ENCODE peak calls at places on chromosome 9, in four cellular contexts. One of them, this sample, is unnamed.

GRCh38 chr9:116234091-116234490 is 80.5 kb downstream of the PAPPA start:
- DNase-seq in astrocyte of the cerebellum: peak; percentile 68
- DNase-seq in NB4: no peak
- DNase-seq in lung: no peak
- DNase-seq in this sample: peak; percentile 77

GRCh38 chr9:13688990-13689600 is 409.6 kb upstream of the MPDZ start:
- DNase-seq in astrocyte of the cerebellum: peak; percentile 9
- DNase-seq in NB4: no peak
- DNase-seq in lung: no peak
- DNase-seq in this sample: peak; percentile 15

GRCh38 chr9:21316860-21317259 is 11.7 kb upstream of the IFNA5 start:
- DNase-seq in astrocyte of the cerebellum: no peak
- DNase-seq in NB4: peak; percentile 39
- DNase-seq in lung: no peak
- DNase-seq in this sample: no peak

GRCh38 chr9:116484483-116484776 is 202.7 kb upstream of the TRIM32 start:
- DNase-seq in astrocyte of the cerebellum: no peak
- DNase-seq in NB4: no peak
- DNase-seq in lung: no peak
- DNase-seq in this sample: no peak

GRCh38 chr9:12817702-12818101 is 42.9 kb downstream of the LURAP1L start:
- DNase-seq in astrocyte of the cerebellum: no peak
- DNase-seq in NB4: no peak
- DNase-seq in lung: peak; percentile 59
- DNase-seq in this sample: peak; percentile 98

GRCh38 chr9:112489876-112490661 is 3.4 kb downstream of the KIAA1958 start:
- DNase-seq in astrocyte of the cerebellum: peak; percentile 16
- DNase-seq in NB4: no peak
- DNase-seq in lung: no peak
- DNase-seq in this sample: no peak

GRCh38 chr9:137426018-137426681 is 3.0 kb downstream of the NOXA1 start:
- DNase-seq in astrocyte of the cerebellum: no peak
- DNase-seq in NB4: no peak
- DNase-seq in lung: no peak
- DNase-seq in this sample: no peak

GRCh38 chr9:113548221-113549041 is 84.9 kb downstream of the RGS3 start:
- DNase-seq in astrocyte of the cerebellum: no peak
- DNase-seq in NB4: peak; percentile 42
- DNase-seq in lung: peak; percentile 54
- DNase-seq in this sample: no peak

GRCh38 chr9:36021968-36022367 is 14.7 kb upstream of the RECK start:
- DNase-seq in astrocyte of the cerebellum: no peak
- DNase-seq in NB4: no peak
- DNase-seq in lung: no peak
- DNase-seq in this sample: no peak

GRCh38 chr9:89954229-89954628 is 349.4 kb downstream of the GADD45G start:
- DNase-seq in astrocyte of the cerebellum: no peak
- DNase-seq in NB4: no peak
- DNase-seq in lung: no peak
- DNase-seq in this sample: no peak

GRCh38 chr9:101446732-101447131 is 11.2 kb upstream of the ALDOB start:
- DNase-seq in astrocyte of the cerebellum: no peak
- DNase-seq in NB4: no peak
- DNase-seq in lung: no peak
- DNase-seq in this sample: no peak

GRCh38 chr9:92342825-92343488 is 17.2 kb downstream of the CENPP start:
- DNase-seq in astrocyte of the cerebellum: no peak
- DNase-seq in NB4: no peak
- DNase-seq in lung: no peak
- DNase-seq in this sample: no peak

GRCh38 chr9:69996947-69997346 is 46.7 kb upstream of the MAMDC2 start:
- DNase-seq in astrocyte of the cerebellum: no peak
- DNase-seq in NB4: no peak
- DNase-seq in lung: peak; percentile 58
- DNase-seq in this sample: no peak

GRCh38 chr9:137088121-137088520 is 1.3 kb downstream of the MAN1B1 start:
- DNase-seq in astrocyte of the cerebellum: no peak
- DNase-seq in NB4: no peak
- DNase-seq in lung: no peak
- DNase-seq in this sample: no peak

GRCh38 chr9:18235181-18235908 is 238.6 kb upstream of the ADAMTSL1 start:
- DNase-seq in astrocyte of the cerebellum: no peak
- DNase-seq in NB4: no peak
- DNase-seq in lung: no peak
- DNase-seq in this sample: no peak

GRCh38 chr9:137310190-137311052 is 8.3 kb upstream of the NRARP start:
- DNase-seq in astrocyte of the cerebellum: no peak
- DNase-seq in NB4: no peak
- DNase-seq in lung: no peak
- DNase-seq in this sample: no peak

GRCh38 chr9:128809036-128809599 is 9.2 kb upstream of the ENDOG start:
- DNase-seq in astrocyte of the cerebellum: no peak
- DNase-seq in NB4: no peak
- DNase-seq in lung: no peak
- DNase-seq in this sample: no peak

GRCh38 chr9:34825780-34826179 is 115.8 kb upstream of the CCL21 start:
- DNase-seq in astrocyte of the cerebellum: no peak
- DNase-seq in NB4: no peak
- DNase-seq in lung: no peak
- DNase-seq in this sample: no peak

GRCh38 chr9:124259273-124260078 is 1.7 kb downstream of the NEK6 start:
- DNase-seq in astrocyte of the cerebellum: peak; percentile 75
- DNase-seq in NB4: peak; percentile 59
- DNase-seq in lung: peak; percentile 89
- DNase-seq in this sample: peak; percentile 43

GRCh38 chr9:20941177-20941690 is 90.2 kb downstream of the HACD4 start:
- DNase-seq in astrocyte of the cerebellum: peak; percentile 63
- DNase-seq in NB4: peak; percentile 85
- DNase-seq in lung: peak; percentile 32
- DNase-seq in this sample: peak; percentile 36

GRCh38 chr9:116094846-116095245 is 58.7 kb upstream of the PAPPA start:
- DNase-seq in astrocyte of the cerebellum: no peak
- DNase-seq in NB4: no peak
- DNase-seq in lung: no peak
- DNase-seq in this sample: no peak

GRCh38 chr9:27117489-27118135 is 8.6 kb downstream of the TEK start:
- DNase-seq in astrocyte of the cerebellum: no peak
- DNase-seq in NB4: no peak
- DNase-seq in lung: peak; percentile 64
- DNase-seq in this sample: no peak

GRCh38 chr9:69888876-69889585 is 68.4 kb downstream of the CFAP95 start:
- DNase-seq in astrocyte of the cerebellum: no peak
- DNase-seq in NB4: no peak
- DNase-seq in lung: no peak
- DNase-seq in this sample: no peak

GRCh38 chr9:97779608-97780007 is 73.4 kb upstream of the FOXE1 start:
- DNase-seq in astrocyte of the cerebellum: no peak
- DNase-seq in NB4: no peak
- DNase-seq in lung: no peak
- DNase-seq in this sample: no peak

GRCh38 chr9:137764171-137764671 is 113.4 kb upstream of the CACNA1B start:
- DNase-seq in astrocyte of the cerebellum: no peak
- DNase-seq in NB4: no peak
- DNase-seq in lung: no peak
- DNase-seq in this sample: no peak

DNA sequence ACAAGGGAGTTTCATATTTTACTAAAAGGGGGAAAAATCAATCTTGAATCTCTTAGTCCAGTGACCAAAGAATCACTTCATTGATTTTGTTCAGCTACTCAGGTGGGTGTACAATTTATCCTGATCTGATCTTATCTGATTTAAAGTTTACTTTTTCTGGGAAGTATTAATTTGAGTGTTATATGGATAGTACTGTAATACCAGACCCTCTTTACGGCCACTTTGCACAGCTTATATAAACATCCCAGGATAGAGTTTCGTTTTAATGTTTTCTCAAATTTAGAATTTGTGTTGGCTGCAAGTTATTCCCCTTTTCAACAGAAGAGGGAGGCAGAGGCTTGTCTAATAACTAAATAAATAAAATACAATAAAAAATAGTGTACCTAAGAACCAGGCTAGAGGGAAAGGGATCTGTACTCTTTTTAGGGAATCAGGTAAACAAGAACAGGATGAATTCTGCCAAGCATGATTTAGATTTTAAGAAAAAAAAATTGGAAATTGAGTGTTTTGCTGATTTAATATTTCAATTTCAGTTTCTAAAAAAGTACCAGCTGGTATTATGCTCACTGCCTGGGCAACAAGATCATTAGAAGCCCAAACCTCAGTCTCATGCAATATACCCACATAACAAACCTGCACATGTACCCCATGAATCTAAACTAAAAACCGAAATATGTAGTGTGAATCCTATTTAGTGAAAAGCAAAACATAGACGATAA is 69.2 kb downstream of the PSAT1 start:
- DNase-seq in astrocyte of the cerebellum: peak; percentile 9
- DNase-seq in NB4: no peak
- DNase-seq in lung: no peak
- DNase-seq in this sample: no peak
- TF ChIP-seq CTCF in astrocyte of the cerebellum: peak; percentile 64
- TF ChIP-seq CTCF in NB4: peak; percentile 24
- TF ChIP-seq CTCF in lung: no peak
- TF ChIP-seq CTCF in this sample: peak; percentile 70

GRCh38 chr9:121650220-121651013 is 1.0 kb upstream of the DAB2IP start:
- DNase-seq in astrocyte of the cerebellum: no peak
- DNase-seq in NB4: peak; percentile 84
- DNase-seq in lung: peak; percentile 42
- DNase-seq in this sample: no peak
- H3K4me3 ChIP-seq in astrocyte of the cerebellum: no peak overlapping the region
- H3K4me3 ChIP-seq in NB4: no peak overlapping the region
- H3K4me3 ChIP-seq in lung: no peak overlapping the region
- H3K4me3 ChIP-seq in this sample: no peak overlapping the region

GRCh38 chr9:4070266-4070665 is 229.6 kb downstream of the GLIS3 start:
- DNase-seq in astrocyte of the cerebellum: no peak
- DNase-seq in NB4: peak; percentile 29
- DNase-seq in lung: no peak
- DNase-seq in this sample: no peak

GRCh38 chr9:4068914-4069313 is 231.0 kb downstream of the GLIS3 start:
- DNase-seq in astrocyte of the cerebellum: no peak
- DNase-seq in NB4: no peak
- DNase-seq in lung: no peak
- DNase-seq in this sample: no peak

GRCh38 chr9:4077499-4078102 is 222.3 kb downstream of the GLIS3 start:
- DNase-seq in astrocyte of the cerebellum: peak; percentile 39
- DNase-seq in NB4: peak; percentile 82
- DNase-seq in lung: peak; percentile 78
- DNase-seq in this sample: no peak

GRCh38 chr9:4069457-4070162 is 230.3 kb downstream of the GLIS3 start:
- DNase-seq in astrocyte of the cerebellum: no peak
- DNase-seq in NB4: no peak
- DNase-seq in lung: no peak
- DNase-seq in this sample: no peak

DNA sequence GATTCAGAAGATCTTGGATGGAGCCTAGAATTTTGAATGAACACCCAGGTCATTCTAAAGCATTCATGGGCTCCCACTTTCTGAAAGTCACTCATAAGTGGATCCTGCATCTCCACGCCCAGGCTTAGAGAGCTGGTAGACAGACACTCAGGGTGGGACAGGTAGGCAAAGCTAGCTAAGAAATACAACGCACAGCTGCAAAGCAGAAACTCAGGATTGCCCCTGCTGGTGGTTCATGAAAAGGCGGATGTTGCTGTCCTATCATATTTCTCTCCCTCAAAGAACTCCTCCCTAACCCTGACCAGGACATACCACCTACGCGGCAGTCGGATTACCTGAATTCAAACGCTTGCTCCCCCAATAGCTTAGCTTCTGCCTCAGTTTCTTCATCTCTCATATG is 226.5 kb downstream of the GLIS3 start:
- DNase-seq in astrocyte of the cerebellum: no peak
- DNase-seq in NB4: peak; percentile 35
- DNase-seq in lung: no peak
- DNase-seq in this sample: no peak
- TF ChIP-seq CTCF in astrocyte of the cerebellum: peak; percentile 23
- TF ChIP-seq CTCF in NB4: peak; percentile 63
- TF ChIP-seq CTCF in lung: no peak
- TF ChIP-seq CTCF in this sample: peak; percentile 54

GRCh38 chr9:120440791-120441190 is 139.2 kb downstream of the CDK5RAP2 start:
- DNase-seq in astrocyte of the cerebellum: no peak
- DNase-seq in NB4: no peak
- DNase-seq in lung: no peak
- DNase-seq in this sample: no peak
- H3K4me3 ChIP-seq in astrocyte of the cerebellum: no peak overlapping the region
- H3K4me3 ChIP-seq in NB4: no peak overlapping the region
- H3K4me3 ChIP-seq in lung: no peak overlapping the region
- H3K4me3 ChIP-seq in this sample: no peak overlapping the region

DNA sequence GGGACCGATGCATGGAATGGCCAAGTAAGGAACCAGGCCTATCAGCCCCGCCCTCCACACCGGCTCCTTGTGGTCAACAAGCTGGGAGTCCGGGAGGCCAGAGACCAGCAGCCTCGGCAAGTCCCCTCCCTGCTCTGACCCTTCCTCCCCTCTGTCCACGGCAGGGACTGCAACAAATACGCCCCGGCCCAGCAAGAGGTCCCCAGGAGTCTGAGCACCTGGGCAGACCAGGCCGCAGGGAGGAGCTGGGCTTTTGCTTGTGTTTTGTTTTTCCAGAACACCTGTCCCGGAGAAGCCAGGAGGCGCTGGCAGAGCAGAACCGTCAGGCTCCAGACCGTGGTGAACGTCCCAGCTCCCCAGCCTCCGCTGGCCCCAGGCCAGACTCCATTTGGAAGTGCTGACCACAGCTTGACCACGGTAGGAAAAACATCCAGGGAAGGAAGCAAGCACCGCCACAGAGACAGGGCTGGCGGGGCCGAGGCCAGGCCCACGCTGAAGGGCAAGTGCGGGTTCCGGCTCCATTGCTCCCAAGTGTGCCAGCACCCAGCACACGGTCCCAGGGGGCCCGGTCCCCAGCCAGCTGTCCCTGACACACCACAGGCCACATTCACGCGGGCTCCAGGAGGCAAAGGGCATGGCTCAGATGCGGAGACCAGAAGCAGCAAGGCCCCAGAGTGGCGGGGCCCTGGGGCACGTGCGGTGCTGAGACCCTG is 56.6 kb downstream of the VAV2 start:
- DNase-seq in astrocyte of the cerebellum: peak; percentile 89
- DNase-seq in NB4: no peak
- DNase-seq in lung: peak; percentile 44
- DNase-seq in this sample: no peak
- TF ChIP-seq CTCF in astrocyte of the cerebellum: peak; percentile 38
- TF ChIP-seq CTCF in NB4: no peak
- TF ChIP-seq CTCF in lung: no peak
- TF ChIP-seq CTCF in this sample: peak; percentile 38

This sample was measured in epithelial cell of proximal tubule.